ENCODE peak calls at places on chromosome 18, in seven cellular contexts. X is PC-9, P is NCI-H510A, L is H9, N is HCEC 1CT, F is SW480, J is pancreas. M is an unnamed sample.

GRCh38 chr18:13371689-13372404 is 153.3 kb downstream of the LDLRAD4 start:
- DNase-seq in J (no peak), N (no peak), L (no peak), F (peak; percentile 69), X (peak; percentile 16), P (no peak), M (no peak)

GRCh38 chr18:45728341-45729010 is 4.5 kb downstream of the SLC14A1 start:
- DNase-seq in P (no peak), F (no peak), L (no peak), X (no peak), N (peak; percentile 26), J (no peak), M (no peak)

GRCh38 chr18:44625367-44625766 is 55.3 kb upstream of the SETBP1 start:
- DNase-seq in F (no peak), X (no peak), J (no peak), N (no peak), P (peak; percentile 1), L (no peak), M (no peak)

GRCh38 chr18:2988041-2988794 is 24.7 kb downstream of the LPIN2 start:
- DNase-seq in J (no peak), X (no peak), N (peak; percentile 92), P (no peak), F (no peak), L (no peak), M (no peak)

GRCh38 chr18:72692086-72692485 is 147.9 kb upstream of the CBLN2 start:
- DNase-seq in N (no peak), P (peak; percentile 74), J (peak; percentile 32), X (peak; percentile 5), L (peak; percentile 84), F (no peak), M (no peak)

GRCh38 chr18:7414459-7414858 is 152.7 kb upstream of the PTPRM start:
- DNase-seq in P (no peak), L (no peak), X (no peak), N (peak; percentile 23), F (no peak), J (no peak), M (peak; percentile 46)

GRCh38 chr18:67282796-67283195 is 233.7 kb downstream of the DSEL start:
- DNase-seq in N (no peak), P (no peak), J (no peak), X (no peak), L (no peak), F (no peak), M (no peak)

GRCh38 chr18:24011095-24011917 is 3.2 kb upstream of the TTC39C start:
- DNase-seq in L (no peak), P (no peak), N (no peak), F (no peak), X (no peak), J (no peak), M (no peak)

GRCh38 chr18:26362021-26362420 is 135.8 kb downstream of the TAF4B start:
- DNase-seq in X (no peak), F (no peak), N (no peak), P (no peak), L (no peak), J (no peak), M (no peak)

GRCh38 chr18:49886891-49887764 is 73.8 kb upstream of the ACAA2 start:
- DNase-seq in L (peak; percentile 44), J (no peak), P (no peak), X (no peak), F (no peak), N (no peak), M (no peak)

GRCh38 chr18:60686142-60686541 is 313.6 kb upstream of the MC4R start:
- DNase-seq in N (no peak), F (no peak), J (no peak), P (no peak), L (no peak), X (no peak), M (no peak)

GRCh38 chr18:57029761-57030160 is 117.1 kb upstream of the BOD1L2 start:
- DNase-seq in F (no peak), L (peak; percentile 60), X (no peak), J (no peak), N (no peak), P (no peak), M (no peak)

GRCh38 chr18:56128153-56128791 is 510.1 kb downstream of the TXNL1 start:
- DNase-seq in X (no peak), F (no peak), N (no peak), L (no peak), P (no peak), J (no peak), M (no peak)

GRCh38 chr18:40955351-40955750 is 999.7 kb upstream of the PIK3C3 start:
- DNase-seq in P (no peak), J (no peak), L (no peak), X (no peak), F (no peak), N (no peak), M (no peak)

GRCh38 chr18:35415511-35416427 is 38.6 kb upstream of the ZNF396 start:
- DNase-seq in J (no peak), L (no peak), X (no peak), N (peak; percentile 13), F (no peak), P (no peak), M (no peak)

GRCh38 chr18:55833543-55833942 is 245.6 kb upstream of the TCF4 start:
- DNase-seq in P (no peak), X (peak; percentile 1), N (peak; percentile 99), L (no peak), J (no peak), F (no peak), M (peak; percentile 91)

M was measured in keratinocyte.